ENCODE peak calls at places on chromosomes 6 and 20, in five cellular contexts. One of them, this sample, is unnamed.

GRCh38 chr6:12097791-12098190 is 85.7 kb downstream of the HIVEP1 start:
- DNase-seq in thoracic aorta: no peak
- DNase-seq in stimulated activated naive CD4-positive, alpha-beta T cell: no peak
- DNase-seq in stimulated activated CD4-positive, alpha-beta T cell treated with anti-CD3 and anti-CD28 coated beads, TNF-alpha, amount 100 ng/mL, for 1 hour: no peak
- DNase-seq in spleen: no peak
- DNase-seq in this sample: no peak

GRCh38 chr6:145506554-145506953 is 228.8 kb downstream of the EPM2A start:
- DNase-seq in stimulated activated naive CD4-positive, alpha-beta T cell: no peak
- DNase-seq in thoracic aorta: no peak
- DNase-seq in spleen: no peak
- DNase-seq in stimulated activated CD4-positive, alpha-beta T cell treated with anti-CD3 and anti-CD28 coated beads, TNF-alpha, amount 100 ng/mL, for 1 hour: no peak
- DNase-seq in this sample: no peak

GRCh38 chr20:19129976-19130612 is 82.3 kb upstream of the SLC24A3 start:
- DNase-seq in stimulated activated naive CD4-positive, alpha-beta T cell: no peak
- DNase-seq in thoracic aorta: no peak
- DNase-seq in stimulated activated CD4-positive, alpha-beta T cell treated with anti-CD3 and anti-CD28 coated beads, TNF-alpha, amount 100 ng/mL, for 1 hour: no peak
- DNase-seq in spleen: no peak
- DNase-seq in this sample: no peak

GRCh38 chr6:146543940-146544661 is 468 bp downstream of the RAB32 start:
- DNase-seq in spleen: no peak
- DNase-seq in thoracic aorta: peak
- DNase-seq in stimulated activated CD4-positive, alpha-beta T cell treated with anti-CD3 and anti-CD28 coated beads, TNF-alpha, amount 100 ng/mL, for 1 hour: no peak
- DNase-seq in stimulated activated naive CD4-positive, alpha-beta T cell: no peak
- DNase-seq in this sample: peak

GRCh38 chr6:167445568-167445967 is 120.7 kb downstream of the TTLL2 start:
- DNase-seq in stimulated activated CD4-positive, alpha-beta T cell treated with anti-CD3 and anti-CD28 coated beads, TNF-alpha, amount 100 ng/mL, for 1 hour: no peak
- DNase-seq in stimulated activated naive CD4-positive, alpha-beta T cell: no peak
- DNase-seq in thoracic aorta: no peak
- DNase-seq in spleen: no peak
- DNase-seq in this sample: no peak

GRCh38 chr20:31473331-31474096 is 1.4 kb downstream of the DEFB124 start:
- DNase-seq in stimulated activated CD4-positive, alpha-beta T cell treated with anti-CD3 and anti-CD28 coated beads, TNF-alpha, amount 100 ng/mL, for 1 hour: no peak
- DNase-seq in stimulated activated naive CD4-positive, alpha-beta T cell: no peak
- DNase-seq in thoracic aorta: no peak
- DNase-seq in spleen: no peak
- DNase-seq in this sample: no peak

GRCh38 chr6:74596586-74596985 is 609.3 kb downstream of the COL12A1 start:
- DNase-seq in stimulated activated naive CD4-positive, alpha-beta T cell: no peak
- DNase-seq in thoracic aorta: no peak
- DNase-seq in stimulated activated CD4-positive, alpha-beta T cell treated with anti-CD3 and anti-CD28 coated beads, TNF-alpha, amount 100 ng/mL, for 1 hour: no peak
- DNase-seq in spleen: no peak
- DNase-seq in this sample: no peak

GRCh38 chr6:90140683-90141082 is 156.0 kb downstream of the BACH2 start:
- DNase-seq in thoracic aorta: no peak
- DNase-seq in spleen: no peak
- DNase-seq in stimulated activated CD4-positive, alpha-beta T cell treated with anti-CD3 and anti-CD28 coated beads, TNF-alpha, amount 100 ng/mL, for 1 hour: no peak
- DNase-seq in stimulated activated naive CD4-positive, alpha-beta T cell: no peak
- DNase-seq in this sample: no peak

GRCh38 chr6:45715508-45715803 is 300.2 kb downstream of the CLIC5 start:
- DNase-seq in stimulated activated CD4-positive, alpha-beta T cell treated with anti-CD3 and anti-CD28 coated beads, TNF-alpha, amount 100 ng/mL, for 1 hour: no peak
- DNase-seq in stimulated activated naive CD4-positive, alpha-beta T cell: no peak
- DNase-seq in spleen: no peak
- DNase-seq in thoracic aorta: no peak
- DNase-seq in this sample: no peak

GRCh38 chr6:135323202-135323668 is 142.1 kb downstream of the MYB start:
- DNase-seq in stimulated activated naive CD4-positive, alpha-beta T cell: no peak
- DNase-seq in stimulated activated CD4-positive, alpha-beta T cell treated with anti-CD3 and anti-CD28 coated beads, TNF-alpha, amount 100 ng/mL, for 1 hour: no peak
- DNase-seq in thoracic aorta: no peak
- DNase-seq in spleen: no peak
- DNase-seq in this sample: no peak

GRCh38 chr20:58670097-58670496 is 19.0 kb downstream of the STX16 start:
- DNase-seq in stimulated activated naive CD4-positive, alpha-beta T cell: no peak
- DNase-seq in spleen: no peak
- DNase-seq in thoracic aorta: no peak
- DNase-seq in stimulated activated CD4-positive, alpha-beta T cell treated with anti-CD3 and anti-CD28 coated beads, TNF-alpha, amount 100 ng/mL, for 1 hour: no peak
- DNase-seq in this sample: no peak

GRCh38 chr6:44897286-44897685 is 430.8 kb upstream of the RUNX2 start:
- DNase-seq in spleen: no peak
- DNase-seq in thoracic aorta: no peak
- DNase-seq in stimulated activated naive CD4-positive, alpha-beta T cell: no peak
- DNase-seq in stimulated activated CD4-positive, alpha-beta T cell treated with anti-CD3 and anti-CD28 coated beads, TNF-alpha, amount 100 ng/mL, for 1 hour: no peak
- DNase-seq in this sample: no peak